ENCODE peak calls at places on chromosomes 4 and X, in six cellular contexts. One of them, this sample, is unnamed.

GRCh38 chr4:124936427-124936826 is 223.9 kb upstream of the ANKRD50 start:
- DNase-seq in natural killer cell: no peak
- DNase-seq in cardiac fibroblast: peak; percentile 34
- DNase-seq in stimulated activated CD4-positive, alpha-beta T cell treated with anti-CD3 and anti-CD28 coated beads, Interleukin-1b, Interleukin-23, amount 100 ng/mL, for 1 hour: no peak
- DNase-seq in AG04450: no peak
- DNase-seq in lower lobe of right lung: peak; percentile 49
- DNase-seq in this sample: no peak

GRCh38 chrX:38142598-38142997 is 78.1 kb downstream of the SRPX start:
- DNase-seq in lower lobe of right lung: no peak
- DNase-seq in cardiac fibroblast: peak; percentile 68
- DNase-seq in AG04450: peak; percentile 13
- DNase-seq in natural killer cell: no peak
- DNase-seq in stimulated activated CD4-positive, alpha-beta T cell treated with anti-CD3 and anti-CD28 coated beads, Interleukin-1b, Interleukin-23, amount 100 ng/mL, for 1 hour: no peak
- DNase-seq in this sample: no peak

GRCh38 chrX:69165116-69165651 is at the start of gene PJA1:
- DNase-seq in cardiac fibroblast: peak; percentile 67
- DNase-seq in AG04450: no peak
- DNase-seq in natural killer cell: peak; percentile 53
- DNase-seq in stimulated activated CD4-positive, alpha-beta T cell treated with anti-CD3 and anti-CD28 coated beads, Interleukin-1b, Interleukin-23, amount 100 ng/mL, for 1 hour: peak; percentile 36
- DNase-seq in lower lobe of right lung: peak; percentile 74
- DNase-seq in this sample: peak; percentile 83

GRCh38 chr4:17817027-17817426 is 6.2 kb downstream of the NCAPG start:
- DNase-seq in natural killer cell: no peak
- DNase-seq in lower lobe of right lung: no peak
- DNase-seq in stimulated activated CD4-positive, alpha-beta T cell treated with anti-CD3 and anti-CD28 coated beads, Interleukin-1b, Interleukin-23, amount 100 ng/mL, for 1 hour: no peak
- DNase-seq in AG04450: peak; percentile 47
- DNase-seq in cardiac fibroblast: peak; percentile 84
- DNase-seq in this sample: peak; percentile 37

GRCh38 chr4:8334786-8335460 is 65.4 kb downstream of the HTRA3 start:
- DNase-seq in AG04450: no peak
- DNase-seq in cardiac fibroblast: no peak
- DNase-seq in lower lobe of right lung: peak; percentile 48
- DNase-seq in stimulated activated CD4-positive, alpha-beta T cell treated with anti-CD3 and anti-CD28 coated beads, Interleukin-1b, Interleukin-23, amount 100 ng/mL, for 1 hour: no peak
- DNase-seq in natural killer cell: no peak
- DNase-seq in this sample: no peak

GRCh38 chrX:47278684-47279083 is 45.9 kb downstream of the USP11 start:
- DNase-seq in cardiac fibroblast: peak; percentile 65
- DNase-seq in AG04450: peak; percentile 44
- DNase-seq in stimulated activated CD4-positive, alpha-beta T cell treated with anti-CD3 and anti-CD28 coated beads, Interleukin-1b, Interleukin-23, amount 100 ng/mL, for 1 hour: no peak
- DNase-seq in lower lobe of right lung: no peak
- DNase-seq in natural killer cell: no peak
- DNase-seq in this sample: no peak

GRCh38 chrX:17412692-17413091 is 37.7 kb downstream of the NHS start:
- DNase-seq in stimulated activated CD4-positive, alpha-beta T cell treated with anti-CD3 and anti-CD28 coated beads, Interleukin-1b, Interleukin-23, amount 100 ng/mL, for 1 hour: no peak
- DNase-seq in cardiac fibroblast: peak; percentile 70
- DNase-seq in lower lobe of right lung: no peak
- DNase-seq in AG04450: peak; percentile 27
- DNase-seq in natural killer cell: no peak
- DNase-seq in this sample: no peak

GRCh38 chr4:164807611-164808010 is 53.7 kb downstream of the SMIM31 start:
- DNase-seq in AG04450: no peak
- DNase-seq in natural killer cell: no peak
- DNase-seq in stimulated activated CD4-positive, alpha-beta T cell treated with anti-CD3 and anti-CD28 coated beads, Interleukin-1b, Interleukin-23, amount 100 ng/mL, for 1 hour: no peak
- DNase-seq in cardiac fibroblast: no peak
- DNase-seq in lower lobe of right lung: peak; percentile 52
- DNase-seq in this sample: no peak

GRCh38 chr4:19924761-19925160 is 326.9 kb upstream of the SLIT2 start:
- DNase-seq in stimulated activated CD4-positive, alpha-beta T cell treated with anti-CD3 and anti-CD28 coated beads, Interleukin-1b, Interleukin-23, amount 100 ng/mL, for 1 hour: no peak
- DNase-seq in lower lobe of right lung: no peak
- DNase-seq in cardiac fibroblast: peak; percentile 29
- DNase-seq in AG04450: no peak
- DNase-seq in natural killer cell: no peak
- DNase-seq in this sample: no peak

This sample was measured in D341Med.